ENCODE peak calls at places on chromosomes 12 and 14, in four cellular contexts. E is H1, X is fibroblast of lung, W is GM23248. Z is an unnamed sample. For H3K4me1, the result is how much of the 10 kb centered on the place peaks cover.

GRCh38 chr12:62335057-62335456 is 74.9 kb downstream of the USP15 start:
- DNase-seq in E (no peak), X (no peak), W (no peak), Z (no peak)

GRCh38 chr14:104435147-104436046 is 144.2 kb upstream of the C14orf180 start:
- DNase-seq in E (no peak), W (no peak), X (no peak), Z (no peak)

GRCh38 chr14:23300687-23301223 is 1.9 kb downstream of the PPP1R3E start:
- DNase-seq in E (no peak), W (peak), X (peak), Z (no peak)

GRCh38 chr14:102675396-102675795 is 82.9 kb downstream of the RCOR1 start:
- DNase-seq in X (peak), W (no peak), E (no peak), Z (no peak)

GRCh38 chr14:104108570-104109060 is 23.1 kb downstream of the ASPG start:
- DNase-seq in X (no peak), W (no peak), E (no peak), Z (no peak)

GRCh38 chr12:6954754-6955461 is 3.8 kb downstream of the PTPN6 start:
- DNase-seq in W (no peak), X (no peak), E (no peak), Z (no peak)

GRCh38 chr12:107560194-107560905 is 125.2 kb upstream of the PWP1 start:
- DNase-seq in W (no peak), E (no peak), X (no peak), Z (no peak)

GRCh38 chr12:65740506-65740872 is 83.8 kb upstream of the HMGA2 start:
- DNase-seq in W (peak), X (peak), E (no peak), Z (no peak)

GRCh38 chr12:66066071-66066928 is 64.2 kb downstream of the LLPH start:
- DNase-seq in E (no peak), W (peak), X (peak), Z (peak)

GRCh38 chr12:91138337-91138905 is 27.1 kb upstream of the LUM start:
- DNase-seq in X (peak), E (no peak), W (peak), Z (no peak)

GRCh38 chr12:69616025-69616424 is 5.3 kb upstream of the LRRC10 start:
- DNase-seq in E (no peak), X (no peak), W (no peak), Z (no peak)

GRCh38 chr14:30559638-30560071 is 697 bp downstream of the G2E3 start:
- DNase-seq in E (no peak), W (peak), X (peak), Z (peak)

GRCh38 chr12:67623259-67623658 is 25.3 kb upstream of the DYRK2 start:
- DNase-seq in W (no peak), E (no peak), X (no peak), Z (no peak)

GRCh38 chr12:14950982-14951746 is 10.2 kb downstream of the ARHGDIB start:
- DNase-seq in X (peak), W (no peak), E (no peak), Z (no peak)

GRCh38 chr12:83093426-83093825 is 406.7 kb downstream of the TMTC2 start:
- DNase-seq in E (no peak), X (no peak), W (no peak), Z (no peak)

GRCh38 chr14:73428354-73428824 is 30.0 kb downstream of the NUMB start:
- DNase-seq in W (no peak), E (no peak), X (no peak), Z (no peak)

GRCh38 chr14:91330846-91331245 is 86.3 kb upstream of the GPR68 start:
- DNase-seq in X (no peak), E (no peak), W (no peak), Z (no peak)
- H3K4me1 ChIP-seq in X (under half), E (under half), W (under half), Z (under half)

GRCh38 chr14:60642270-60642789 is 6.9 kb downstream of the SIX1 start:
- DNase-seq in X (no peak), E (no peak), W (no peak), Z (no peak)
- TF ChIP-seq EZH2 in X (no peak), E (no peak), W (no peak), Z (no peak)

GRCh38 chr12:114863911-114864310 is 179.9 kb upstream of the TBX3 start:
- DNase-seq in E (no peak), X (no peak), W (no peak), Z (no peak)

GRCh38 chr12:114866331-114866730 is 182.4 kb upstream of the TBX3 start:
- DNase-seq in X (no peak), E (no peak), W (no peak), Z (no peak)

GRCh38 chr12:114860969-114861368 is 177.0 kb upstream of the TBX3 start:
- DNase-seq in X (no peak), E (no peak), W (no peak), Z (no peak)

GRCh38 chr12:114869091-114869834 is 185.3 kb upstream of the TBX3 start:
- DNase-seq in W (peak), E (no peak), X (peak), Z (no peak)

GRCh38 chr12:114864688-114865685 is 181.0 kb upstream of the TBX3 start:
- DNase-seq in W (no peak), E (no peak), X (no peak), Z (no peak)
- H3K27ac ChIP-seq in W (no peak), E (no peak), X (no peak), Z (no peak)

DNA sequence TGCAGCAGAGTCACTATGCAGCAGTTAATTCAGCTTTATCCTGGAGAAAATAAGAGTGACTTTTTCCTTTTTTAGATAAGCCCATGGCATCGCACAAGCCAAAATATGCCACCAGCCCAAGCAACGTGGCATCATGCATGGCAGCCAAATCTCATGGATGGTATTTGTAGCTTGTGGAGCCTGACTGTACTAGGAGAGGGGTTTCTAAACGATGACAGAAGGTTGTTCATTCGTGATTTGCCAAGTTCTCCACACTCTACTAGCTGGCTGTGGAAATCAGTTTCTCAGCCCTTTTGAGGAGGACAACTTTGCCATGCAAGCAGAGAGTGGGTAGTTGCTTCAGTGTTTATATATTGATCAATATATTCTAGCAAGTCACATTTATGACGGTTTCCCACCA is 41.4 kb upstream of the ATXN2 start:
- DNase-seq in X (no peak), E (no peak), W (no peak), Z (no peak)
- H3K4me1 ChIP-seq in X (under half), E (under half), W (under half), Z (under half)

GRCh38 chr12:48997719-48998496 is 1.3 kb downstream of the DDN start:
- DNase-seq in X (no peak), E (no peak), W (no peak), Z (no peak)
- TF ChIP-seq EZH2 in X (peak), E (peak), W (no peak), Z (no peak)

DNA sequence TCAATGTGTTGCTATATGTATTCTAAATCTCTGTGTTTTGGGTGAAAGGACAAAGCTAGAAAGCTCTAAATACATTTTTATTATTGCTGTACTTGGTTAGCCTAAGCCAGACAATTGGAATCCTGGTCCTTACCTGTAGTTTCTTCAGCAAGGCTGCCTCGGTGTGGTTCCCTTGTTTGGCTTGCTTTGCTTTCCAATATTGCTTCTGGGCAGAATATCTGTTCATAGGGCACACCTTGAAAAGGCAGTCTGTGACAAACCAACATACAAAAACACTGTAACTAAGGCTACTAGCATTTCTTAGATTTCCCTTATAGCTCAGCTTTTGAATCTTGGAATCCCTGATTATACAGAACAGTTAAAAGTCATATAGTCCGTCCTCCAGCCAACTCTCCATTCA is 107.5 kb downstream of the ITPR2 start:
- DNase-seq in W (no peak), X (no peak), E (no peak), Z (no peak)
- H3K27ac ChIP-seq in W (no peak), X (no peak), E (no peak), Z (no peak)

GRCh38 chr14:77044776-77045569 is 16.5 kb upstream of the IRF2BPL start:
- DNase-seq in E (no peak), W (peak), X (no peak), Z (no peak)

GRCh38 chr14:77045570-77045890 is 17.0 kb upstream of the IRF2BPL start:
- DNase-seq in E (no peak), W (peak), X (no peak), Z (no peak)

GRCh38 chr14:77043177-77043983 is 14.9 kb upstream of the IRF2BPL start:
- DNase-seq in X (peak), W (peak), E (no peak), Z (peak)

GRCh38 chr14:77043984-77044485 is 15.5 kb upstream of the IRF2BPL start:
- DNase-seq in E (no peak), X (no peak), W (peak), Z (no peak)

DNA sequence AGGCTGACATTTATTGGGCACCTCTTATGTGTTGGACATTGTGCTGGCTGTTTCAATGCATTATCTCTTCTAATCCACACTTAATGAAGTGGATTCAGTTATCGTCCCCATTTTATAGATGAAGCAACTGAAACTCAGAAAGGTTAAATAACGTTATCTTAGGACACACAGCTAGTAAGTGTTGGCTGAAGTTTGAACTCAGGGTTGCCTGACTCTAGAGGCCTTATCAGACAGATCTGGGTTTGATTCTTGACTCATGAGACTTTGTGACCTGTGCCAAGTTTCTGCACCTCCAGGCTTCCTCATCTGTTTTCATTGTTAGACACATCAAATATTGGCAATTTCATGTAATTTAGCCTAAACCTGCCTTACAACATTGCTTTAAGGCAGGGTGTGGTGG is 18.2 kb upstream of the IRF2BPL start:
- DNase-seq in E (no peak), W (peak), X (no peak), Z (no peak)
- H3K4me1 ChIP-seq in E (under half), W (half or more), X (under half), Z (under half)

GRCh38 chr12:3490848-3491382 is at the start of gene PRMT8:
- DNase-seq in W (peak), X (peak), E (no peak), Z (no peak)
- TF ChIP-seq EZH2 in W (no peak), X (no peak), E (peak), Z (no peak)

DNA sequence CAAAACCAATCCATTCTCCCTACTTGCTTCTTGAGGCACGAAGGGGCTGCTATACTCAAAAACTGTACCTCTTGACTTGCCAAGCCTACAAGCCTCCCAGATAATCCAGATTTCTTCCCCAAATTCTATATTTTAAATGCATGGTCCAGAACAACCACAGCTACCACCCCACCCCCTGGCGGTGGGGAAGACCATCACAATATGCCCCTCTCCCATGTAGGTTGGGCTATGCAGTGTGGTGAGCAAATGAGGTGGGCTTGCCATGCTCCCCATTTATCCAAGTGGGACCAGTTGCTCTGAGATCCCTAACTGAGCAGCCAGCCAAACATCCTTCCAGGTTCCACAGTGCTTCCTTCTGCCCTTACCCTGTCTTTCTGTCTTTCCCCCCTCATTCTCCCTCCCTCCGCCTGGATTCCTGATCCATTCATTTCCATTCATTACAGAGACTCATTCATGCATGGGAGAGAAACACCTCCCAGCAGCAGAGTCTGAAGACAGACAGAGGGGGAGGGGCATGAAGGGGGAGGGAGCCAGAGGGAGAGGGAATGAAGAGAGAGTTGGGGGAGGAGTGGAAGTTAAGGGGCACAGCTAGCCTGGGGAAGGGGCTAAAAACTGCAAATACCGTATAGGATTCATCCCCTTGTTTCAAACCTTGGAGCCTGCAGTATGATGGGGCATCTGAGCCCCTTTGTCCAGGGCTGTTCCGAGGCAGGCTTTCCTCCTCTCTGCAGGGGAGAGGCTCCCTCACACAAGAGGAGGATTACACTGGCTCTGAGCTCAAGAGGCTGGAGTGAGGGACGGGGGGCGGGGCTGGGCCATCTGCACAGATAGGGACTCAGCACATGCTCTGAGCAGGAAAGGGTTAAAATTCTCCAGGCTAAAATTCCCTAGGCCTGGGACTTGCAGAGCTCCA is 4.4 kb downstream of the ZNF219 start:
- DNase-seq in E (no peak), W (no peak), X (peak), Z (no peak)
- H3K27ac ChIP-seq in E (peak), W (no peak), X (no peak), Z (no peak)

Z was measured in DND-41.